ENCODE peak calls at places on chromosomes 2 and 18, in eight cellular contexts. G, W, R, H, L, Z, U and K are unnamed samples.

GRCh38 chr2:109180786-109181185 is 51.8 kb downstream of the SH3RF3 start:
- DNase-seq in G (no peak), W (no peak), R (no peak), H (no peak), L (no peak), Z (no peak), U (no peak), K (no peak)

GRCh38 chr2:240993446-240994160 is 4.8 kb upstream of the SNED1 start:
- DNase-seq in G (no peak), W (peak; percentile 2), R (no peak), H (no peak), L (peak; percentile 59), Z (peak; percentile 20), U (peak; percentile 23), K (no peak)

GRCh38 chr2:85355073-85355410 is 473 bp downstream of the ELMOD3 start:
- DNase-seq in G (no peak), W (no peak), R (no peak), H (no peak), L (no peak), Z (peak; percentile 19), U (peak; percentile 34), K (no peak)

GRCh38 chr2:222364280-222364895 is 60.0 kb upstream of the SGPP2 start:
- DNase-seq in G (no peak), W (no peak), R (no peak), H (no peak), L (no peak), Z (no peak), U (no peak), K (no peak)

GRCh38 chr2:46333912-46334311 is 36.7 kb downstream of the EPAS1 start:
- DNase-seq in G (no peak), W (no peak), R (no peak), H (no peak), L (no peak), Z (no peak), U (no peak), K (no peak)

GRCh38 chr2:218016810-218017209 is 14.0 kb upstream of the TNS1 start:
- DNase-seq in G (no peak), W (no peak), R (no peak), H (no peak), L (peak; percentile 28), Z (no peak), U (peak; percentile 22), K (no peak)

GRCh38 chr2:119427756-119428155 is 3.9 kb upstream of the TMEM37 start:
- DNase-seq in G (no peak), W (no peak), R (no peak), H (no peak), L (no peak), Z (no peak), U (no peak), K (no peak)

GRCh38 chr2:197677056-197677455 is 1.7 kb upstream of the RFTN2 start:
- DNase-seq in G (no peak), W (no peak), R (no peak), H (no peak), L (no peak), Z (no peak), U (no peak), K (no peak)

GRCh38 chr2:185502351-185502750 is 236.3 kb upstream of the FSIP2 start:
- DNase-seq in G (no peak), W (no peak), R (no peak), H (no peak), L (no peak), Z (no peak), U (no peak), K (no peak)

GRCh38 chr2:197378494-197378972 is 56.3 kb downstream of the SF3B1 start:
- DNase-seq in G (no peak), W (peak; percentile 43), R (peak; percentile 37), H (no peak), L (no peak), Z (peak; percentile 50), U (no peak), K (peak; percentile 58)

GRCh38 chr2:233446616-233447305 is 92.5 kb downstream of the DGKD start:
- DNase-seq in G (no peak), W (no peak), R (no peak), H (no peak), L (peak; percentile 61), Z (no peak), U (no peak), K (no peak)

GRCh38 chr2:14638488-14638887 is 6.0 kb downstream of the LRATD1 start:
- DNase-seq in G (no peak), W (no peak), R (no peak), H (no peak), L (no peak), Z (no peak), U (no peak), K (no peak)

GRCh38 chr2:197079832-197080555 is 153.5 kb upstream of the PGAP1 start:
- DNase-seq in G (no peak), W (peak; percentile 26), R (no peak), H (no peak), L (no peak), Z (peak; percentile 61), U (no peak), K (no peak)

GRCh38 chr2:221166283-221166682 is 405.8 kb downstream of the EPHA4 start:
- DNase-seq in G (no peak), W (no peak), R (no peak), H (no peak), L (no peak), Z (no peak), U (no peak), K (no peak)

GRCh38 chr18:63788447-63789096 is 13.4 kb downstream of the SERPINB7 start:
- DNase-seq in G (peak; percentile 73), W (no peak), R (peak; percentile 68), H (no peak), L (no peak), Z (no peak), U (no peak), K (no peak)

GRCh38 chr2:100563407-100564247 is 834 bp downstream of the PDCL3 start:
- DNase-seq in G (no peak), W (no peak), R (no peak), H (no peak), L (no peak), Z (no peak), U (no peak), K (no peak)

GRCh38 chr2:101806123-101806522 is 108.6 kb downstream of the MAP4K4 start:
- DNase-seq in G (peak; percentile 57), W (no peak), R (peak; percentile 16), H (no peak), L (no peak), Z (no peak), U (no peak), K (no peak)
- H3K4me1 ChIP-seq in G (peaks cover 56% of the 10 kb centered on the region), W (peaks cover 54% of the 10 kb centered on the region), R (peaks cover 9% of the 10 kb centered on the region), H (peaks cover 12% of the 10 kb centered on the region), L (peaks cover 2% of the 10 kb centered on the region), Z (peaks cover 5% of the 10 kb centered on the region), U (peaks cover 59% of the 10 kb centered on the region), K (no peaks in the 10 kb centered on the region)

GRCh38 chr2:213119061-213119809 is 32.2 kb downstream of the IKZF2 start:
- DNase-seq in G (peak; percentile 25), W (no peak), R (no peak), H (no peak), L (no peak), Z (no peak), U (no peak), K (no peak)
- H3K4me3 ChIP-seq in G (no peak overlapping the region), W (no peak overlapping the region), R (no peak overlapping the region), H (no peak overlapping the region), L (no peak overlapping the region), Z (no peak overlapping the region), U (no peak overlapping the region), K (no peak overlapping the region)

GRCh38 chr2:45278345-45279078 is 269.3 kb upstream of the SIX2 start:
- DNase-seq in G (no peak), W (no peak), R (no peak), H (no peak), L (no peak), Z (no peak), U (no peak), K (no peak)

GRCh38 chr2:45275806-45276205 is 266.6 kb upstream of the SIX2 start:
- DNase-seq in G (peak; percentile 19), W (no peak), R (no peak), H (no peak), L (no peak), Z (no peak), U (no peak), K (no peak)

GRCh38 chr2:45279356-45279755 is 270.1 kb upstream of the SIX2 start:
- DNase-seq in G (no peak), W (no peak), R (no peak), H (no peak), L (no peak), Z (no peak), U (no peak), K (no peak)

GRCh38 chr2:45275235-45275805 is 266.1 kb upstream of the SIX2 start:
- DNase-seq in G (no peak), W (no peak), R (no peak), H (no peak), L (no peak), Z (no peak), U (no peak), K (no peak)

GRCh38 chr2:45276914-45277313 is 267.7 kb upstream of the SIX2 start:
- DNase-seq in G (no peak), W (no peak), R (no peak), H (no peak), L (no peak), Z (no peak), U (no peak), K (no peak)
- H3K4me1 ChIP-seq in G (peaks cover 4% of the 10 kb centered on the region), W (no peaks in the 10 kb centered on the region), R (no peaks in the 10 kb centered on the region), H (no peaks in the 10 kb centered on the region), L (peaks cover 2% of the 10 kb centered on the region), Z (no peaks in the 10 kb centered on the region), U (no peaks in the 10 kb centered on the region), K (no peaks in the 10 kb centered on the region)

GRCh38 chr2:174680221-174680620 is 82.6 kb upstream of the WIPF1 start:
- DNase-seq in G (no peak), W (no peak), R (no peak), H (no peak), L (no peak), Z (no peak), U (no peak), K (no peak)
- H3K4me3 ChIP-seq in G (no peak overlapping the region), W (no peak overlapping the region), R (no peak overlapping the region), H (no peak overlapping the region), L (no peak overlapping the region), Z (no peak overlapping the region), U (no peak overlapping the region), K (no peak overlapping the region)

DNA sequence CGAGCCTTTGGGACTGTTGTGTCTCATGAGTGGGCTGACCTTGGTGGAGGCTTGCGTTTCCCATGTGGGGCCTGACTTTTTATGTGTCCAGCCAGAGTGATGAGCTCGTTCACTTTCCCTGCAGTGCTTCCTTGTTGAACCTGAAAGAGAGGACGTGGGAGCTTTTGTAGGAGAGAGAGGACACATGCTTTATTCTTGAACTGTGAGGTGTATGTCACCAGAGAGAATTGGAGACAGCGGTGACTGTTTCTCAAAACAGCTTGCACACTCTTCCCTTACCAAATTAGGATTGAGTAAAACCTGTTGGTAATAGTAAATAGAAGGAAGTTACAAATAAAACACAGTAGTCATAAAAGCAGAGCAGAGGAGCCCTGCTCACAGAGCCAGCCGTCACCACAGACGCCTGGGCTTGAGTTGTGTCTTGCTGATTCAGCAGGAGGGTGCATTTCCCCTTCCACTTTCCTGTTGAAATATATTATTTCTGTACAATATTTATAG is 60.7 kb downstream of the INPP4A start:
- DNase-seq in G (no peak), W (no peak), R (no peak), H (no peak), L (no peak), Z (no peak), U (peak; percentile 54), K (no peak)
- H3K4me1 ChIP-seq in G (peaks cover 4% of the 10 kb centered on the region), W (peaks cover 55% of the 10 kb centered on the region), R (no peaks in the 10 kb centered on the region), H (peaks cover 32% of the 10 kb centered on the region), L (peaks cover 16% of the 10 kb centered on the region), Z (peaks cover 6% of the 10 kb centered on the region), U (peaks cover 83% of the 10 kb centered on the region), K (peaks cover 45% of the 10 kb centered on the region)